ENCODE peak calls at places on chromosomes 3 and 15, in seven cellular contexts. One of them, this sample, is unnamed. For H3K27me3, the result is how much of the 10 kb centered on the place peaks cover.

GRCh38 chr3:46926039-46926438 is 48.5 kb downstream of the PTH1R start:
- ATAC-seq in GM12878: no peak
- ATAC-seq in upper lobe of left lung: peak
- ATAC-seq in HCT116: no peak
- ATAC-seq in Panc1: no peak
- ATAC-seq in HepG2: no peak
- ATAC-seq in K562: no peak
- ATAC-seq in this sample: no peak

GRCh38 chr15:43795197-43795596 is 3.1 kb downstream of the SERF2 start:
- ATAC-seq in GM12878: no peak
- ATAC-seq in upper lobe of left lung: no peak
- ATAC-seq in HCT116: no peak
- ATAC-seq in Panc1: no peak
- ATAC-seq in HepG2: no peak
- ATAC-seq in K562: no peak
- ATAC-seq in this sample: no peak

GRCh38 chr3:37210230-37210629 is 35.8 kb upstream of the LRRFIP2 start:
- ATAC-seq in GM12878: no peak
- ATAC-seq in upper lobe of left lung: no peak
- ATAC-seq in HCT116: no peak
- ATAC-seq in Panc1: no peak
- ATAC-seq in HepG2: no peak
- ATAC-seq in K562: no peak
- ATAC-seq in this sample: no peak

GRCh38 chr15:27514526-27514925 is 543.5 kb downstream of the GABRG3 start:
- ATAC-seq in GM12878: no peak
- ATAC-seq in upper lobe of left lung: no peak
- ATAC-seq in HCT116: no peak
- ATAC-seq in Panc1: no peak
- ATAC-seq in HepG2: no peak
- ATAC-seq in K562: no peak
- ATAC-seq in this sample: no peak

GRCh38 chr3:60983906-60984305 is 267.3 kb downstream of the FHIT start:
- ATAC-seq in GM12878: no peak
- ATAC-seq in upper lobe of left lung: no peak
- ATAC-seq in HCT116: no peak
- ATAC-seq in Panc1: no peak
- ATAC-seq in HepG2: no peak
- ATAC-seq in K562: no peak
- ATAC-seq in this sample: no peak

GRCh38 chr15:45892182-45892581 is 257.4 kb downstream of the SQOR start:
- ATAC-seq in GM12878: no peak
- ATAC-seq in upper lobe of left lung: no peak
- ATAC-seq in HCT116: no peak
- ATAC-seq in Panc1: no peak
- ATAC-seq in HepG2: no peak
- ATAC-seq in K562: no peak
- ATAC-seq in this sample: no peak

GRCh38 chr15:36294359-36294758 is 285.1 kb upstream of the CDIN1 start:
- ATAC-seq in GM12878: no peak
- ATAC-seq in upper lobe of left lung: no peak
- ATAC-seq in HCT116: no peak
- ATAC-seq in Panc1: no peak
- ATAC-seq in HepG2: no peak
- ATAC-seq in K562: no peak
- ATAC-seq in this sample: no peak

GRCh38 chr15:51198701-51199253 is 104.1 kb upstream of the TNFAIP8L3 start:
- ATAC-seq in GM12878: no peak
- ATAC-seq in upper lobe of left lung: no peak
- ATAC-seq in HCT116: no peak
- ATAC-seq in Panc1: no peak
- ATAC-seq in HepG2: no peak
- ATAC-seq in K562: no peak
- ATAC-seq in this sample: no peak

GRCh38 chr3:11820540-11821041 is 26.1 kb downstream of the TAMM41 start:
- ATAC-seq in GM12878: peak
- ATAC-seq in upper lobe of left lung: peak
- ATAC-seq in HCT116: peak
- ATAC-seq in Panc1: no peak
- ATAC-seq in HepG2: no peak
- ATAC-seq in K562: peak
- ATAC-seq in this sample: no peak

GRCh38 chr3:193997228-193998192 is 138.4 kb upstream of the HES1 start:
- ATAC-seq in GM12878: no peak
- ATAC-seq in upper lobe of left lung: peak
- ATAC-seq in HCT116: no peak
- ATAC-seq in Panc1: no peak
- ATAC-seq in HepG2: no peak
- ATAC-seq in K562: peak
- ATAC-seq in this sample: no peak

GRCh38 chr3:37853691-37854413 is 7.8 kb upstream of the CTDSPL start:
- ATAC-seq in GM12878: no peak
- ATAC-seq in upper lobe of left lung: peak
- ATAC-seq in HCT116: no peak
- ATAC-seq in Panc1: no peak
- ATAC-seq in HepG2: no peak
- ATAC-seq in K562: no peak
- ATAC-seq in this sample: no peak

GRCh38 chr15:99149366-99149765 is 44.5 kb downstream of the SYNM start:
- ATAC-seq in GM12878: no peak
- ATAC-seq in upper lobe of left lung: peak
- ATAC-seq in HCT116: no peak
- ATAC-seq in Panc1: no peak
- ATAC-seq in HepG2: no peak
- ATAC-seq in K562: no peak
- ATAC-seq in this sample: no peak

GRCh38 chr3:137737208-137737607 is 26.9 kb upstream of the SOX14 start:
- ATAC-seq in GM12878: no peak
- ATAC-seq in upper lobe of left lung: no peak
- ATAC-seq in HCT116: no peak
- ATAC-seq in Panc1: no peak
- ATAC-seq in HepG2: no peak
- ATAC-seq in K562: no peak
- ATAC-seq in this sample: no peak

GRCh38 chr3:197297020-197297419 is 1.4 kb downstream of the DLG1 start:
- ATAC-seq in GM12878: no peak
- ATAC-seq in upper lobe of left lung: no peak
- ATAC-seq in HCT116: no peak
- ATAC-seq in Panc1: no peak
- ATAC-seq in HepG2: no peak
- ATAC-seq in K562: no peak
- ATAC-seq in this sample: no peak

GRCh38 chr3:197297476-197298340 is 704 bp downstream of the DLG1 start:
- ATAC-seq in GM12878: peak
- ATAC-seq in upper lobe of left lung: peak
- ATAC-seq in HCT116: peak
- ATAC-seq in Panc1: peak
- ATAC-seq in HepG2: peak
- ATAC-seq in K562: peak
- ATAC-seq in this sample: peak

GRCh38 chr3:197298858-197299854 is 744 bp upstream of the DLG1 start:
- ATAC-seq in GM12878: peak
- ATAC-seq in upper lobe of left lung: peak
- ATAC-seq in HCT116: peak
- ATAC-seq in Panc1: peak
- ATAC-seq in HepG2: peak
- ATAC-seq in K562: peak
- ATAC-seq in this sample: no peak

GRCh38 chr3:197300361-197300760 is 1.9 kb upstream of the DLG1 start:
- ATAC-seq in GM12878: no peak
- ATAC-seq in upper lobe of left lung: no peak
- ATAC-seq in HCT116: no peak
- ATAC-seq in Panc1: no peak
- ATAC-seq in HepG2: no peak
- ATAC-seq in K562: no peak
- ATAC-seq in this sample: no peak

GRCh38 chr3:197298341-197298857 is at the start of gene DLG1:
- ATAC-seq in GM12878: peak
- ATAC-seq in upper lobe of left lung: peak
- ATAC-seq in HCT116: peak
- ATAC-seq in Panc1: peak
- ATAC-seq in HepG2: peak
- ATAC-seq in K562: peak
- ATAC-seq in this sample: peak
- TF ChIP-seq POLR2AphosphoS5 in GM12878: peak
- TF ChIP-seq POLR2AphosphoS5 in upper lobe of left lung: peak
- TF ChIP-seq POLR2AphosphoS5 in HCT116: peak
- TF ChIP-seq POLR2AphosphoS5 in Panc1: peak
- TF ChIP-seq POLR2AphosphoS5 in HepG2: peak
- TF ChIP-seq POLR2AphosphoS5 in K562: peak
- TF ChIP-seq POLR2AphosphoS5 in this sample: peak

DNA sequence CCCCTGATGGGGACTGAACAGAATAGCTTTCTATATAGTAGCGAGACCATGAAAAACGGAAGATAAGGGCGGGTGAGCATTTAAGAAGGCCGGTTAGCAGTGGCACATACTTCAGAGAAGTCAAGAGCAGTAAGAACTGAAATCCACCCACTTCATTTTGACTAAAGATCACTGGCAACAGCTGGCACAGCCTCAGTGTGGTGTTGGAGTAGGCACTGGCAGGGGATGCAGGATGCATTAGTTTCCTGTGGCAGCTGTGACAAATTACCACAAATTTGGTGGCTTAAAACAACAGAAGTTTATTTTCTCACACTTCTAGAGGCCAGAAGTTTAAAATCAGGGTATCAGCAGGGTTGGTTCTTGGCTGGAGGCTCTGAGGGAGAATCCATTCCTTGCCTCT is 176.5 kb downstream of the ADAMTSL3 start:
- ATAC-seq in GM12878: no peak
- ATAC-seq in upper lobe of left lung: no peak
- ATAC-seq in HCT116: no peak
- ATAC-seq in Panc1: no peak
- ATAC-seq in HepG2: no peak
- ATAC-seq in K562: no peak
- ATAC-seq in this sample: no peak
- H3K27me3 ChIP-seq in GM12878: under half
- H3K27me3 ChIP-seq in upper lobe of left lung: under half
- H3K27me3 ChIP-seq in HCT116: under half
- H3K27me3 ChIP-seq in Panc1: under half
- H3K27me3 ChIP-seq in HepG2: under half
- H3K27me3 ChIP-seq in K562: under half
- H3K27me3 ChIP-seq in this sample: under half

DNA sequence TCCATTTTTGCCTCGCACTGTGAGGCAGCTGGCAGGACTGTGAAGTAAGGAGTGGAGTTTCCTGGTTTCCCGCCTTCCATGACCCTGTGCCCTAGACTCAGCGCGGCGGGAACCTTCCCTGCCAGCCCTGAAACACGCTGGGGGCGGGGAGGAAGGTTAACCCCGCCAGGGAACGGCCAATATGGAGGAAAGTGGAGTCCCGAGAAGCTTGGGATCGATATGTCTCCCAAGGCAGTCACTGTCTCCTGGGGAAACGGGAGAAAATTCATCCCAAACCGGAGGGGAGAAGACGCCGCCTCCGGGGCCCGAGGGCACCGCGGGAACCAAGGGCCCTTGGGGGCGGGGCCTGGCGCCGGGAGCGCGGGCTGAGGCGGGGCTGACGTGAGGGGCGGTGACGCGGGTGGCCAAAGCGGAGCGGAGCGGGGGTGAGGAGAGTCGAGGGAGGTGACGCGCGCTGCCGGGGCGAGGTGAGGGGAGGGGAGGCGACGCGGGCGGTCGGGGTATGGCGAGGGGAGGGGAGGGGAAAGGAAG is at the start of gene HMCES:
- ATAC-seq in GM12878: peak
- ATAC-seq in upper lobe of left lung: peak
- ATAC-seq in HCT116: peak
- ATAC-seq in Panc1: peak
- ATAC-seq in HepG2: peak
- ATAC-seq in K562: peak
- ATAC-seq in this sample: peak
- TF ChIP-seq POLR2AphosphoS5 in GM12878: no peak
- TF ChIP-seq POLR2AphosphoS5 in upper lobe of left lung: peak
- TF ChIP-seq POLR2AphosphoS5 in HCT116: peak
- TF ChIP-seq POLR2AphosphoS5 in Panc1: peak
- TF ChIP-seq POLR2AphosphoS5 in HepG2: peak
- TF ChIP-seq POLR2AphosphoS5 in K562: no peak
- TF ChIP-seq POLR2AphosphoS5 in this sample: peak

DNA sequence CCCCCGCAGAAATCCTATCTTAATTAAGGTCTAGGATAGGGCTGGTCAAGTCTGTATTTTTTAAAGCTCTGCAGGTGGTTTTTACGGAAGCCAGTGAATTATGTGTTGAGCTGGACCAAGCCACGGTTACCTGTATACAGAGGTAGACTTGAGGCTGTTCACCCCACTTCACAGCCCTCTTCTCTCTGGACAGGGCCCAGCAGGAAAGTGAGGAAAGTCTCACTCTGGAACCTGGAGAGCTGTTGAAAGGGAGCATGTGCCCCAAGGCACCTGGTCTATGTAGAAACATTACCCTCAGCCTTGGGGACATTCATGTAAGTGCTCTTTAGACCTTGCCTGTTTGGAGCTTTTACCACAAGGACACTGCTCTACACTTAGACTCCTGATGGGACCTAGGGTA is 6.9 kb downstream of the SEMA5B start:
- ATAC-seq in GM12878: no peak
- ATAC-seq in upper lobe of left lung: peak
- ATAC-seq in HCT116: no peak
- ATAC-seq in Panc1: no peak
- ATAC-seq in HepG2: no peak
- ATAC-seq in K562: no peak
- ATAC-seq in this sample: no peak
- H3K27me3 ChIP-seq in GM12878: under half
- H3K27me3 ChIP-seq in upper lobe of left lung: under half
- H3K27me3 ChIP-seq in HCT116: under half
- H3K27me3 ChIP-seq in Panc1: half or more
- H3K27me3 ChIP-seq in HepG2: under half
- H3K27me3 ChIP-seq in K562: under half
- H3K27me3 ChIP-seq in this sample: under half

GRCh38 chr3:55687526-55687925 is 200.4 kb upstream of the WNT5A start:
- ATAC-seq in GM12878: peak
- ATAC-seq in upper lobe of left lung: no peak
- ATAC-seq in HCT116: no peak
- ATAC-seq in Panc1: no peak
- ATAC-seq in HepG2: no peak
- ATAC-seq in K562: no peak
- ATAC-seq in this sample: no peak
- TF ChIP-seq POLR2AphosphoS5 in GM12878: no peak
- TF ChIP-seq POLR2AphosphoS5 in upper lobe of left lung: no peak
- TF ChIP-seq POLR2AphosphoS5 in HCT116: no peak
- TF ChIP-seq POLR2AphosphoS5 in Panc1: no peak
- TF ChIP-seq POLR2AphosphoS5 in HepG2: no peak
- TF ChIP-seq POLR2AphosphoS5 in K562: no peak
- TF ChIP-seq POLR2AphosphoS5 in this sample: no peak